ENCODE peak calls at places on chromosomes 16 and 17, in ten cellular contexts. S is A549, F is omental fat pad, G is pancreas, H is endothelial cell, X is tibial nerve, A is IMR-90, Z is cardiac muscle cell, V is GM06990, I is endothelial cell of umbilical vein. Q is an unnamed sample.

GRCh38 chr17:9917131-9917530 is 12.1 kb upstream of the RCVRN start:
- DNase-seq in S (no peak), F (no peak), G (no peak), H (no peak), X (no peak), A (no peak), Z (no peak), V (no peak), I (no peak), Q (no peak)

GRCh38 chr16:2777231-2777902 is at the start of gene ELOB:
- DNase-seq in S (peak; percentile 89), F (no peak), G (peak; percentile 97), H (peak; percentile 91), X (peak; percentile 82), A (peak; percentile 73), Z (peak; percentile 86), V (peak; percentile 92), I (peak; percentile 85), Q (peak; percentile 93)

GRCh38 chr16:23339781-23340180 is 37.7 kb downstream of the SCNN1B start:
- DNase-seq in S (no peak), F (no peak), G (no peak), H (no peak), X (no peak), A (no peak), Z (no peak), V (no peak), I (no peak), Q (no peak)

GRCh38 chr17:32565401-32565800 is 78.6 kb downstream of the CDK5R1 start:
- DNase-seq in S (no peak), F (no peak), G (no peak), H (no peak), X (no peak), A (no peak), Z (no peak), V (no peak), I (no peak), Q (no peak)

GRCh38 chr17:56833023-56833811 is 503 bp downstream of the C17orf67 start:
- DNase-seq in S (peak; percentile 49), F (peak; percentile 39), G (peak; percentile 81), H (peak; percentile 44), X (no peak), A (peak; percentile 58), Z (peak; percentile 61), V (peak; percentile 90), I (peak; percentile 62), Q (no peak)

GRCh38 chr17:28811594-28812135 is 30.9 kb downstream of the FAM222B start:
- DNase-seq in S (peak; percentile 65), F (no peak), G (no peak), H (peak; percentile 13), X (no peak), A (peak; percentile 21), Z (peak; percentile 10), V (no peak), I (peak; percentile 74), Q (no peak)

GRCh38 chr17:68294196-68294555 is 2.9 kb downstream of the ARSG start:
- DNase-seq in S (no peak), F (no peak), G (no peak), H (no peak), X (no peak), A (no peak), Z (no peak), V (no peak), I (no peak), Q (no peak)

GRCh38 chr17:50428831-50429424 is 2.9 kb downstream of the ACSF2 start:
- DNase-seq in S (no peak), F (no peak), G (no peak), H (no peak), X (no peak), A (no peak), Z (no peak), V (no peak), I (no peak), Q (no peak)

GRCh38 chr17:41812176-41813038 is at the start of gene FKBP10:
- DNase-seq in S (peak; percentile 94), F (no peak), G (no peak), H (peak; percentile 77), X (peak; percentile 49), A (peak; percentile 92), Z (peak; percentile 90), V (no peak), I (peak; percentile 79), Q (peak; percentile 90)
- TF ChIP-seq CTCF in S (no peak), F (no peak), G (no peak), H (no peak), X (no peak), A (no peak), Z (no peak), V (no peak), I (no peak), Q (no peak)

DNA sequence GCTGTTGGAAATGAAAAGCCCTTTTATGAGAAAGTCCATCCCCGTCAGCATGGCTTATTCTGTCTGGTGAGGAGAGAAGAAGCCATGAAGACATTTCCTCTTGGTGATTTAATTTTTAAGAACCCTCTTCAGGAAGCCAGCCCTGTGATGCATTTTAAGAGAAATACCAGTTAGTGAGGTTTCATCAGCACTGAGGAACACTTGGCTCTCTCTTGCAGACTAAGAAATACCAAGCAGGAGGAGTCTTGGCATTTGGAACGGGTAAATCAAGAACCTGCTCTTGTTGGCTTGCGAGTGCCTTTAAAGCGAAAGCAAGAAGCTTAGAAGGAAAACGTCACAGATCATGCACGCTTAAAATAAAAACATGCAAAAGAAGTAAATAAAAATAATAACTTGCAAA is 17.5 kb downstream of the RAB11FIP3 start:
- DNase-seq in S (no peak), F (no peak), G (no peak), H (no peak), X (no peak), A (no peak), Z (no peak), V (no peak), I (no peak), Q (no peak)
- TF ChIP-seq CTCF in S (no peak), F (no peak), G (no peak), H (no peak), X (no peak), A (no peak), Z (no peak), V (no peak), I (no peak), Q (no peak)

GRCh38 chr17:78934681-78935418 is 9.7 kb upstream of the TIMP2 start:
- DNase-seq in S (no peak), F (no peak), G (no peak), H (no peak), X (no peak), A (peak; percentile 51), Z (no peak), V (no peak), I (no peak), Q (no peak)

GRCh38 chr17:78933959-78934568 is 8.9 kb upstream of the TIMP2 start:
- DNase-seq in S (peak; percentile 92), F (peak; percentile 86), G (peak; percentile 91), H (no peak), X (peak; percentile 92), A (peak; percentile 100), Z (peak; percentile 99), V (no peak), I (peak; percentile 96), Q (peak; percentile 84)

GRCh38 chr17:78935419-78936323 is 10.5 kb upstream of the TIMP2 start:
- DNase-seq in S (peak; percentile 84), F (no peak), G (no peak), H (no peak), X (peak; percentile 65), A (peak; percentile 99), Z (peak; percentile 98), V (no peak), I (peak; percentile 59), Q (no peak)

GRCh38 chr17:78929908-78930775 is 5.0 kb upstream of the TIMP2 start:
- DNase-seq in S (no peak), F (no peak), G (no peak), H (no peak), X (no peak), A (no peak), Z (no peak), V (no peak), I (no peak), Q (no peak)

DNA sequence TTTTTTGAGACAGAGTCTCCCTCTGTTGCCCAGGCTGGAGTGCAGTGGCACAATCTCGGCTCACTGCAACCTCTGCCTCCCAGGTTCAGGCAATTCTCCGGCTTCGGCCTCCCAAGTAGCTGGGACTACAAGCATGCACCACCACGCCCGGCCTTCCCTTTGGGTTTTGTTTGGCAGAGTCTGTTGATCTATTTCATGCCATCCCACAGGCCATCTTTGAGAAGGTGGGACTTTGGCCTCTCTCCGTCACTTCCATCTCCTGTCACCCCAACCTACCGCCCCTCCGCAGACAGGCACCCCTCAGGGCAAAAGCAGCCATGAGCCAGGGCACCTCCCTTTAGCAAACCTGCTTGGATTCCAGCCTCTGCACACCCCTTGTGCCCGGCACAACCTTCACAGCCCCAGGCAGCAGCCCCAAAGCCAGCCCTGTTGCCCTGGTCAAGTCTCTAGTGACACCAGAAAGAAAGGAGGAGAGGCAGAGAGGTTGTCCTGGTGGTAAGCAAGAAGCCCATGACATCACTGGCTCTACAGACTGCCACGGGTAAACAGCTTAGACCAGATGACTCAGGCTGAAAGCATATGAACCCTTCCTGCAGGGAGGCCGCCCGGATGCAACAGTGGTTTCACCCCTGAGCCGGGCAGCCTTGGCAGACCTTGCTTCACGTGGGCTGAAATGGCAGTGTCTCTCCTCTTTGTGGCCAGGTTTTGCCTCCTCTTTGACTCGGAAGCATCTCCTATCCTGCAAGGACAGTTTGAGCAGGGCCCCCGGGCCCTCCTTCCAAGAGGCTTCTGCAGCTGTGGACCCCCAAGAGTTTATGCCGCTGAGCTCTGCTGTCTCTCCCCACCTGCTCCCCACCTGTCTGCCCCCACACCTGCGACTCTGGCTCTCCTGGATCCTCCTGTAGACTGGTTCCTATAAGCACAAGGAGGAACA is 8.1 kb upstream of the TIMP2 start:
- DNase-seq in S (peak; percentile 99), F (no peak), G (no peak), H (no peak), X (peak; percentile 47), A (peak; percentile 99), Z (peak; percentile 96), V (peak; percentile 65), I (peak; percentile 95), Q (no peak)
- TF ChIP-seq CTCF in S (no peak), F (no peak), G (no peak), H (no peak), X (no peak), A (no peak), Z (no peak), V (no peak), I (no peak), Q (no peak)

GRCh38 chr16:13186813-13187212 is 285.4 kb downstream of the SHISA9 start:
- DNase-seq in S (no peak), F (no peak), G (no peak), H (no peak), X (no peak), A (no peak), Z (no peak), V (no peak), I (no peak), Q (no peak)
- TF ChIP-seq CTCF in S (no peak), F (no peak), G (no peak), H (no peak), X (no peak), A (no peak), Z (no peak), V (peak; percentile 20), I (no peak), Q (no peak)

DNA sequence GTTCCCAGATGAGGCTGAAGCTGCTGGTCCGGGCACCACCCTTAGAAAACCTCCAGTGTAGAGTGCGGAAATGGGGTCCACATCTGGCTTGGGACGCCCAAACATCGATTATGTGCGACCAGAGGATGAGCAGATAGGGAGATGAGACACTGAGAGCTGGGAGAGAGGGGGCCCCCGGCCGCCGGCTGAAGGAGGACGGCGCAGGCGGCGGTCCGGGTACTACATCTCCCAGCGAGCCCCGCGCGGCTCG is 182 bp upstream of the SPECC1 start:
- DNase-seq in S (peak; percentile 76), F (no peak), G (no peak), H (no peak), X (no peak), A (no peak), Z (peak; percentile 58), V (no peak), I (no peak), Q (no peak)
- TF ChIP-seq CTCF in S (peak; percentile 98), F (no peak), G (no peak), H (peak; percentile 98), X (no peak), A (no peak), Z (peak; percentile 83), V (peak; percentile 54), I (no peak), Q (no peak)